ENCODE peak calls at places on chromosomes 2 and 18, in seven cellular contexts. One of them, this sample, is unnamed. For H3K4me1 and H3K27me3, the result is how much of the 10 kb centered on the place peaks cover.

GRCh38 chr2:80354858-80355257 is 50.3 kb upstream of the LRRTM1 start:
- DNase-seq in hepatocyte: no peak
- DNase-seq in adipocyte: no peak
- DNase-seq in endothelial cell of umbilical vein: no peak
- DNase-seq in thoracic aorta: no peak
- DNase-seq in naive thymus-derived CD4-positive, alpha-beta T cell: no peak
- DNase-seq in adrenal gland: no peak
- DNase-seq in this sample: no peak

GRCh38 chr2:127640082-127641072 is 5.6 kb upstream of the GPR17 start:
- DNase-seq in adrenal gland: no peak
- DNase-seq in naive thymus-derived CD4-positive, alpha-beta T cell: peak
- DNase-seq in adipocyte: no peak
- DNase-seq in hepatocyte: no peak
- DNase-seq in endothelial cell of umbilical vein: no peak
- DNase-seq in thoracic aorta: no peak
- DNase-seq in this sample: no peak

GRCh38 chr2:232574674-232575403 is 24.4 kb downstream of the EIF4E2 start:
- DNase-seq in adipocyte: peak
- DNase-seq in adrenal gland: no peak
- DNase-seq in hepatocyte: peak
- DNase-seq in endothelial cell of umbilical vein: no peak
- DNase-seq in thoracic aorta: no peak
- DNase-seq in naive thymus-derived CD4-positive, alpha-beta T cell: no peak
- DNase-seq in this sample: no peak

GRCh38 chr2:163553601-163554000 is 182.2 kb downstream of the FIGN start:
- DNase-seq in naive thymus-derived CD4-positive, alpha-beta T cell: no peak
- DNase-seq in adipocyte: no peak
- DNase-seq in adrenal gland: no peak
- DNase-seq in hepatocyte: no peak
- DNase-seq in endothelial cell of umbilical vein: peak
- DNase-seq in thoracic aorta: no peak
- DNase-seq in this sample: no peak

GRCh38 chr2:224114428-224114827 is 75.3 kb upstream of the SERPINE2 start:
- DNase-seq in adrenal gland: no peak
- DNase-seq in endothelial cell of umbilical vein: no peak
- DNase-seq in adipocyte: no peak
- DNase-seq in thoracic aorta: no peak
- DNase-seq in naive thymus-derived CD4-positive, alpha-beta T cell: no peak
- DNase-seq in hepatocyte: no peak
- DNase-seq in this sample: no peak

GRCh38 chr2:107717666-107718065 is 109.0 kb upstream of the RGPD4 start:
- DNase-seq in adipocyte: no peak
- DNase-seq in endothelial cell of umbilical vein: no peak
- DNase-seq in thoracic aorta: no peak
- DNase-seq in adrenal gland: no peak
- DNase-seq in hepatocyte: no peak
- DNase-seq in naive thymus-derived CD4-positive, alpha-beta T cell: no peak
- DNase-seq in this sample: no peak

GRCh38 chr2:145184741-145185671 is 665.1 kb upstream of the ZEB2 start:
- DNase-seq in adrenal gland: no peak
- DNase-seq in endothelial cell of umbilical vein: no peak
- DNase-seq in naive thymus-derived CD4-positive, alpha-beta T cell: no peak
- DNase-seq in adipocyte: no peak
- DNase-seq in hepatocyte: no peak
- DNase-seq in thoracic aorta: no peak
- DNase-seq in this sample: no peak

GRCh38 chr2:158686166-158686792 is 108.8 kb upstream of the DAPL1 start:
- DNase-seq in adrenal gland: no peak
- DNase-seq in hepatocyte: no peak
- DNase-seq in endothelial cell of umbilical vein: no peak
- DNase-seq in adipocyte: peak
- DNase-seq in naive thymus-derived CD4-positive, alpha-beta T cell: no peak
- DNase-seq in thoracic aorta: no peak
- DNase-seq in this sample: no peak

GRCh38 chr18:37889963-37890362 is 324.4 kb upstream of the CELF4 start:
- DNase-seq in hepatocyte: no peak
- DNase-seq in naive thymus-derived CD4-positive, alpha-beta T cell: no peak
- DNase-seq in endothelial cell of umbilical vein: no peak
- DNase-seq in thoracic aorta: no peak
- DNase-seq in adrenal gland: no peak
- DNase-seq in adipocyte: no peak
- DNase-seq in this sample: no peak

GRCh38 chr2:196535742-196536141 is 103.8 kb upstream of the CCDC150 start:
- DNase-seq in adipocyte: no peak
- DNase-seq in hepatocyte: no peak
- DNase-seq in endothelial cell of umbilical vein: peak
- DNase-seq in thoracic aorta: no peak
- DNase-seq in adrenal gland: no peak
- DNase-seq in naive thymus-derived CD4-positive, alpha-beta T cell: no peak
- DNase-seq in this sample: no peak

GRCh38 chr2:197134206-197134605 is 176.4 kb downstream of the ANKRD44 start:
- DNase-seq in adrenal gland: no peak
- DNase-seq in naive thymus-derived CD4-positive, alpha-beta T cell: no peak
- DNase-seq in thoracic aorta: no peak
- DNase-seq in adipocyte: peak
- DNase-seq in endothelial cell of umbilical vein: no peak
- DNase-seq in hepatocyte: no peak
- DNase-seq in this sample: no peak

GRCh38 chr2:201149064-201149820 is 33.3 kb downstream of the CFLAR start:
- DNase-seq in hepatocyte: peak
- DNase-seq in thoracic aorta: no peak
- DNase-seq in adipocyte: peak
- DNase-seq in adrenal gland: no peak
- DNase-seq in naive thymus-derived CD4-positive, alpha-beta T cell: no peak
- DNase-seq in endothelial cell of umbilical vein: peak
- DNase-seq in this sample: no peak

GRCh38 chr18:74278058-74278457 is 13.7 kb downstream of the CYB5A start:
- DNase-seq in adipocyte: no peak
- DNase-seq in adrenal gland: no peak
- DNase-seq in hepatocyte: peak
- DNase-seq in naive thymus-derived CD4-positive, alpha-beta T cell: no peak
- DNase-seq in thoracic aorta: no peak
- DNase-seq in endothelial cell of umbilical vein: no peak
- DNase-seq in this sample: no peak

GRCh38 chr2:98148968-98149697 is 62.2 kb downstream of the VWA3B start:
- DNase-seq in thoracic aorta: no peak
- DNase-seq in adrenal gland: peak
- DNase-seq in endothelial cell of umbilical vein: peak
- DNase-seq in naive thymus-derived CD4-positive, alpha-beta T cell: peak
- DNase-seq in adipocyte: peak
- DNase-seq in hepatocyte: no peak
- DNase-seq in this sample: no peak

GRCh38 chr2:28626891-28627421 is 124.7 kb upstream of the PPP1CB start:
- DNase-seq in thoracic aorta: no peak
- DNase-seq in adrenal gland: peak
- DNase-seq in endothelial cell of umbilical vein: no peak
- DNase-seq in hepatocyte: no peak
- DNase-seq in adipocyte: no peak
- DNase-seq in naive thymus-derived CD4-positive, alpha-beta T cell: no peak
- DNase-seq in this sample: no peak

GRCh38 chr18:48945953-48946217 is 4.9 kb downstream of the SMAD7 start:
- DNase-seq in adipocyte: no peak
- DNase-seq in naive thymus-derived CD4-positive, alpha-beta T cell: no peak
- DNase-seq in thoracic aorta: no peak
- DNase-seq in hepatocyte: no peak
- DNase-seq in endothelial cell of umbilical vein: no peak
- DNase-seq in adrenal gland: no peak
- DNase-seq in this sample: no peak

GRCh38 chr18:48944634-48945033 is 6.1 kb downstream of the SMAD7 start:
- DNase-seq in adrenal gland: no peak
- DNase-seq in adipocyte: no peak
- DNase-seq in naive thymus-derived CD4-positive, alpha-beta T cell: no peak
- DNase-seq in endothelial cell of umbilical vein: no peak
- DNase-seq in hepatocyte: peak
- DNase-seq in thoracic aorta: no peak
- DNase-seq in this sample: no peak

GRCh38 chr18:48947583-48947982 is 3.2 kb downstream of the SMAD7 start:
- DNase-seq in endothelial cell of umbilical vein: peak
- DNase-seq in adrenal gland: peak
- DNase-seq in naive thymus-derived CD4-positive, alpha-beta T cell: no peak
- DNase-seq in adipocyte: peak
- DNase-seq in thoracic aorta: no peak
- DNase-seq in hepatocyte: peak
- DNase-seq in this sample: no peak

GRCh38 chr18:48947102-48947501 is 3.7 kb downstream of the SMAD7 start:
- DNase-seq in adipocyte: no peak
- DNase-seq in hepatocyte: no peak
- DNase-seq in endothelial cell of umbilical vein: peak
- DNase-seq in adrenal gland: no peak
- DNase-seq in naive thymus-derived CD4-positive, alpha-beta T cell: no peak
- DNase-seq in thoracic aorta: no peak
- DNase-seq in this sample: no peak

DNA sequence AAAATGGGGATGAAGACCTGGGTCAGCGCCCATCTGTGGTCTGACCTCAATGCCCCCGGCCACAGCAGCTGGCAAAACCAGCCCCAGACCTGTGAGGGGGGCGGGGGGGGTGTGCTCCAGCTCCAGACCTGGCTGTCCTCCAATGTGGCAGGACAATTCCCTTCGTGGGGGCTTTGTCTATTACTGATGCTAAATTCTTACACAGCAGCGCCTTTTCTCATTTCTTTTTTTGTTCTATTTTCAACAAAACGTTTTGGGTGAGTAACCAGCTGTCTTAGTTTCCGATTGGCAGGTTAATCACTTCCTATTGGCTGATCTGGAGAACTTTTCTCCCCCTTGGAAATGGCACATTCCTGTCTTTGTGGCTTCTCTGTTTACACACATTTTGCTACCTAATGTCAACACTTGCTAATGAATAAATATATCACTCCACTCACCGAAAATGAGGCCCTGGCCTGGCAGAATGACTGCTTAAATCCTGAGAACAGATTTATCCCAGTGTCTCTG is 4.4 kb downstream of the SMAD7 start:
- DNase-seq in adipocyte: peak
- DNase-seq in naive thymus-derived CD4-positive, alpha-beta T cell: no peak
- DNase-seq in endothelial cell of umbilical vein: peak
- DNase-seq in adrenal gland: no peak
- DNase-seq in hepatocyte: no peak
- DNase-seq in thoracic aorta: no peak
- DNase-seq in this sample: no peak
- H3K4me1 ChIP-seq in adipocyte: half or more
- H3K4me1 ChIP-seq in naive thymus-derived CD4-positive, alpha-beta T cell: half or more
- H3K4me1 ChIP-seq in endothelial cell of umbilical vein: half or more
- H3K4me1 ChIP-seq in adrenal gland: half or more
- H3K4me1 ChIP-seq in hepatocyte: half or more
- H3K4me1 ChIP-seq in thoracic aorta: half or more
- H3K4me1 ChIP-seq in this sample: under half

DNA sequence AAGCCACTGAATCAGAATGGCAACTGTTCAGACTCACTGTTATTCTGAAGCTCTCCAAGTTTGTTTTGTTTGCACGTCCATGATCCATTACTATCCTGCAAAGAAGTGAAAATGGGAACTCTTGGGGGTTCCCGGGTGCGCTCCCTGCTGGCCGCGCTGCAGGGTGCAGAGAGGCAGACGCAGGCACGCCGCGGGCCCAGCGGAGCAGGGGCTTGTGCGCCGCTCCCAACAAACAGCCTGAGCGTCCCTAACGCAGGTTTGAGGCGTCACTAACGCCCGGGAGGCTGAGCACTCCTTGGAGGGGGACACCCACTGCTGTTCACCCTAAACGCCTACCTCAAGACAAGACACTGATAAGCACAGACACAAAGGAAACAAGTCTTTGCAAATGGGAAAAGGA is 14.3 kb upstream of the PIEZO2 start:
- DNase-seq in adipocyte: no peak
- DNase-seq in adrenal gland: no peak
- DNase-seq in thoracic aorta: no peak
- DNase-seq in hepatocyte: peak
- DNase-seq in naive thymus-derived CD4-positive, alpha-beta T cell: no peak
- DNase-seq in endothelial cell of umbilical vein: peak
- DNase-seq in this sample: no peak
- H3K27me3 ChIP-seq in adipocyte: under half
- H3K27me3 ChIP-seq in adrenal gland: under half
- H3K27me3 ChIP-seq in thoracic aorta: under half
- H3K27me3 ChIP-seq in hepatocyte: under half
- H3K27me3 ChIP-seq in naive thymus-derived CD4-positive, alpha-beta T cell: under half
- H3K27me3 ChIP-seq in endothelial cell of umbilical vein: under half
- H3K27me3 ChIP-seq in this sample: under half

DNA sequence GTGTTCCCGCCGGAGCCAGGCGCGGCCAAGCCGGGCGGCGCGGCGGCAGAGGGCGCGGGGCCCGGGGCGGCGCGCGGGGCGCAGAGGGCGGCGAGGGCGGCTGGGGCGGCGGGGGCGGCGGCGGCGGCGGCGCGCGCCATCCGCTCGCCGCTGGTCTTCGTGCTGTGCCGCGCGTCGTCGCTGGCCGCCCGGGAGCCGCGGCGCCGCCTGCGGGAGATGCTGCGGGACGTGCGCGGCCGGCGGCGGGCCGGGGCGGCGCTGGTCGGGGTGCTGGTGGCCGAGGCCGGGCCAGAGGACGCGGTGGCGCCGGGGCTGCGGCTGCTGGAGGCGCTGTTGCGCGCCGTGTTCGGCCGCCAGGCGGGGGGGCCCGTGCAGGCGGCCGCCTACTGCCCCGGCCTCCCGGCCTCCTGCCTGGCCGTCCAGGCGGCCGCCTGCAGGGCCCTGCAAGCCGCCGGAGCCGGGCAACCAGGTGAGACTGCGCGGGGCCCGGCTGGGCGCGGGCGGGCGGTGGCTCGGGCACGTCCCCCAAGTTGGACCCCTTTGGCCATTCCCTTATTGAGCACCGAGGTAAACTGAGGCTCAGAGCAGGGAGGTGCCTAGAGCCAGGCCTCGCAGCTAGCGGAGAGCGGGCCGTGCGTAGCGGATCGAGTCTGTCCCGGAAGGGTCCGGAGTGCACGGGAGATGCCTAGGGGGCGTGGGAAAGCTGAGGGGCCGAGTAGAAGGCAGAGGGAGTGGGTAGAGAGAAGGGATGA is 584 bp downstream of the C2orf72 start:
- DNase-seq in endothelial cell of umbilical vein: no peak
- DNase-seq in thoracic aorta: no peak
- DNase-seq in hepatocyte: peak
- DNase-seq in adrenal gland: no peak
- DNase-seq in adipocyte: peak
- DNase-seq in naive thymus-derived CD4-positive, alpha-beta T cell: no peak
- DNase-seq in this sample: no peak
- H3K4me1 ChIP-seq in endothelial cell of umbilical vein: under half
- H3K4me1 ChIP-seq in thoracic aorta: under half
- H3K4me1 ChIP-seq in hepatocyte: under half
- H3K4me1 ChIP-seq in adrenal gland: under half
- H3K4me1 ChIP-seq in adipocyte: under half
- H3K4me1 ChIP-seq in naive thymus-derived CD4-positive, alpha-beta T cell: under half
- H3K4me1 ChIP-seq in this sample: under half

GRCh38 chr18:1229634-1230033 is 325.0 kb downstream of the ADCYAP1 start:
- DNase-seq in adipocyte: no peak
- DNase-seq in thoracic aorta: no peak
- DNase-seq in adrenal gland: no peak
- DNase-seq in naive thymus-derived CD4-positive, alpha-beta T cell: no peak
- DNase-seq in hepatocyte: no peak
- DNase-seq in endothelial cell of umbilical vein: no peak
- DNase-seq in this sample: no peak

GRCh38 chr18:1232867-1233266 is 328.2 kb downstream of the ADCYAP1 start:
- DNase-seq in naive thymus-derived CD4-positive, alpha-beta T cell: no peak
- DNase-seq in thoracic aorta: no peak
- DNase-seq in endothelial cell of umbilical vein: no peak
- DNase-seq in hepatocyte: no peak
- DNase-seq in adrenal gland: no peak
- DNase-seq in adipocyte: no peak
- DNase-seq in this sample: no peak

GRCh38 chr18:1222880-1223279 is 318.2 kb downstream of the ADCYAP1 start:
- DNase-seq in adrenal gland: no peak
- DNase-seq in hepatocyte: no peak
- DNase-seq in endothelial cell of umbilical vein: no peak
- DNase-seq in naive thymus-derived CD4-positive, alpha-beta T cell: no peak
- DNase-seq in adipocyte: no peak
- DNase-seq in thoracic aorta: no peak
- DNase-seq in this sample: no peak

GRCh38 chr18:1227025-1227424 is 322.4 kb downstream of the ADCYAP1 start:
- DNase-seq in thoracic aorta: no peak
- DNase-seq in adrenal gland: no peak
- DNase-seq in adipocyte: no peak
- DNase-seq in hepatocyte: no peak
- DNase-seq in naive thymus-derived CD4-positive, alpha-beta T cell: no peak
- DNase-seq in endothelial cell of umbilical vein: no peak
- DNase-seq in this sample: no peak
- H3K27me3 ChIP-seq in thoracic aorta: under half
- H3K27me3 ChIP-seq in adrenal gland: under half
- H3K27me3 ChIP-seq in adipocyte: under half
- H3K27me3 ChIP-seq in hepatocyte: under half
- H3K27me3 ChIP-seq in naive thymus-derived CD4-positive, alpha-beta T cell: under half
- H3K27me3 ChIP-seq in endothelial cell of umbilical vein: under half
- H3K27me3 ChIP-seq in this sample: under half

This sample was measured in NT2/D1.